ENCODE peak calls at places on chromosomes 3 and 15, in eight cellular contexts. One of them, this sample, is unnamed.

GRCh38 chr3:63069780-63070540 is 194.7 kb upstream of the CADPS start:
- DNase-seq in fibroblast of lung: no peak
- DNase-seq in pancreas: peak; percentile 13
- DNase-seq in left ventricle myocardium inferior: no peak
- DNase-seq in cardiac muscle cell: no peak
- DNase-seq in A549: no peak
- DNase-seq in spleen: no peak
- DNase-seq in psoas muscle: no peak
- DNase-seq in this sample: no peak

GRCh38 chr3:182697345-182697919 is 95.9 kb upstream of the ATP11B start:
- DNase-seq in fibroblast of lung: no peak
- DNase-seq in pancreas: no peak
- DNase-seq in left ventricle myocardium inferior: no peak
- DNase-seq in cardiac muscle cell: no peak
- DNase-seq in A549: no peak
- DNase-seq in spleen: no peak
- DNase-seq in psoas muscle: no peak
- DNase-seq in this sample: no peak

GRCh38 chr3:13452490-13453335 is 27.4 kb upstream of the HDAC11 start:
- DNase-seq in fibroblast of lung: peak; percentile 63
- DNase-seq in pancreas: peak; percentile 49
- DNase-seq in left ventricle myocardium inferior: no peak
- DNase-seq in cardiac muscle cell: peak; percentile 68
- DNase-seq in A549: peak; percentile 66
- DNase-seq in spleen: no peak
- DNase-seq in psoas muscle: no peak
- DNase-seq in this sample: peak; percentile 19

GRCh38 chr3:115671761-115672455 is 48.6 kb downstream of the GAP43 start:
- DNase-seq in fibroblast of lung: peak; percentile 50
- DNase-seq in pancreas: no peak
- DNase-seq in left ventricle myocardium inferior: no peak
- DNase-seq in cardiac muscle cell: no peak
- DNase-seq in A549: no peak
- DNase-seq in spleen: no peak
- DNase-seq in psoas muscle: no peak
- DNase-seq in this sample: no peak

GRCh38 chr3:10495003-10495402 is 10.4 kb downstream of the ATP2B2 start:
- DNase-seq in fibroblast of lung: peak; percentile 21
- DNase-seq in pancreas: peak; percentile 81
- DNase-seq in left ventricle myocardium inferior: peak; percentile 22
- DNase-seq in cardiac muscle cell: peak; percentile 35
- DNase-seq in A549: peak; percentile 53
- DNase-seq in spleen: no peak
- DNase-seq in psoas muscle: peak; percentile 60
- DNase-seq in this sample: peak; percentile 15

GRCh38 chr3:18302517-18302916 is 122.6 kb downstream of the SATB1 start:
- DNase-seq in fibroblast of lung: peak; percentile 42
- DNase-seq in pancreas: peak; percentile 8
- DNase-seq in left ventricle myocardium inferior: no peak
- DNase-seq in cardiac muscle cell: peak; percentile 43
- DNase-seq in A549: no peak
- DNase-seq in spleen: no peak
- DNase-seq in psoas muscle: no peak
- DNase-seq in this sample: peak; percentile 73

GRCh38 chr3:37833790-37834189 is 27.9 kb upstream of the CTDSPL start:
- DNase-seq in fibroblast of lung: no peak
- DNase-seq in pancreas: no peak
- DNase-seq in left ventricle myocardium inferior: no peak
- DNase-seq in cardiac muscle cell: no peak
- DNase-seq in A549: peak; percentile 36
- DNase-seq in spleen: no peak
- DNase-seq in psoas muscle: no peak
- DNase-seq in this sample: no peak

GRCh38 chr3:127150915-127151564 is 41.9 kb upstream of the PRR23E start:
- DNase-seq in fibroblast of lung: no peak
- DNase-seq in pancreas: no peak
- DNase-seq in left ventricle myocardium inferior: no peak
- DNase-seq in cardiac muscle cell: no peak
- DNase-seq in A549: no peak
- DNase-seq in spleen: peak; percentile 65
- DNase-seq in psoas muscle: no peak
- DNase-seq in this sample: no peak

GRCh38 chr3:189630667-189631372 is 369 bp upstream of the TP63 start:
- DNase-seq in fibroblast of lung: no peak
- DNase-seq in pancreas: no peak
- DNase-seq in left ventricle myocardium inferior: no peak
- DNase-seq in cardiac muscle cell: peak; percentile 24
- DNase-seq in A549: peak; percentile 88
- DNase-seq in spleen: no peak
- DNase-seq in psoas muscle: no peak
- DNase-seq in this sample: no peak

GRCh38 chr3:154464440-154465148 is 34.6 kb upstream of the GPR149 start:
- DNase-seq in fibroblast of lung: no peak
- DNase-seq in pancreas: no peak
- DNase-seq in left ventricle myocardium inferior: no peak
- DNase-seq in cardiac muscle cell: no peak
- DNase-seq in A549: no peak
- DNase-seq in spleen: no peak
- DNase-seq in psoas muscle: no peak
- DNase-seq in this sample: peak; percentile 68

GRCh38 chr15:33119263-33119662 is 75.3 kb downstream of the FMN1 start:
- DNase-seq in fibroblast of lung: no peak
- DNase-seq in pancreas: no peak
- DNase-seq in left ventricle myocardium inferior: no peak
- DNase-seq in cardiac muscle cell: no peak
- DNase-seq in A549: no peak
- DNase-seq in spleen: no peak
- DNase-seq in psoas muscle: no peak
- DNase-seq in this sample: no peak

GRCh38 chr15:73989001-73989798 is 2.9 kb downstream of the STOML1 start:
- DNase-seq in fibroblast of lung: peak; percentile 79
- DNase-seq in pancreas: no peak
- DNase-seq in left ventricle myocardium inferior: no peak
- DNase-seq in cardiac muscle cell: peak; percentile 80
- DNase-seq in A549: peak; percentile 41
- DNase-seq in spleen: no peak
- DNase-seq in psoas muscle: no peak
- DNase-seq in this sample: peak; percentile 85

GRCh38 chr15:57943766-57944165 is 121.7 kb downstream of the ALDH1A2 start:
- DNase-seq in fibroblast of lung: no peak
- DNase-seq in pancreas: no peak
- DNase-seq in left ventricle myocardium inferior: no peak
- DNase-seq in cardiac muscle cell: no peak
- DNase-seq in A549: no peak
- DNase-seq in spleen: no peak
- DNase-seq in psoas muscle: no peak
- DNase-seq in this sample: no peak

GRCh38 chr3:170802164-170803151 is 67.5 kb downstream of the RPL22L1 start:
- DNase-seq in fibroblast of lung: peak; percentile 91
- DNase-seq in pancreas: no peak
- DNase-seq in left ventricle myocardium inferior: no peak
- DNase-seq in cardiac muscle cell: peak; percentile 94
- DNase-seq in A549: no peak
- DNase-seq in spleen: no peak
- DNase-seq in psoas muscle: no peak
- DNase-seq in this sample: peak; percentile 85

GRCh38 chr3:108914774-108915641 is 38.7 kb downstream of the GUCA1C start:
- DNase-seq in fibroblast of lung: peak; percentile 66
- DNase-seq in pancreas: peak; percentile 67
- DNase-seq in left ventricle myocardium inferior: no peak
- DNase-seq in cardiac muscle cell: peak; percentile 74
- DNase-seq in A549: peak; percentile 73
- DNase-seq in spleen: peak; percentile 79
- DNase-seq in psoas muscle: no peak
- DNase-seq in this sample: peak; percentile 40

GRCh38 chr15:25775317-25775912 is 87.7 kb downstream of the ATP10A start:
- DNase-seq in fibroblast of lung: peak; percentile 72
- DNase-seq in pancreas: peak; percentile 23
- DNase-seq in left ventricle myocardium inferior: peak; percentile 75
- DNase-seq in cardiac muscle cell: peak; percentile 53
- DNase-seq in A549: peak; percentile 88
- DNase-seq in spleen: no peak
- DNase-seq in psoas muscle: peak; percentile 81
- DNase-seq in this sample: no peak

GRCh38 chr3:184042617-184043016 is 10.2 kb upstream of the HTR3C start:
- DNase-seq in fibroblast of lung: no peak
- DNase-seq in pancreas: no peak
- DNase-seq in left ventricle myocardium inferior: no peak
- DNase-seq in cardiac muscle cell: no peak
- DNase-seq in A549: no peak
- DNase-seq in spleen: no peak
- DNase-seq in psoas muscle: no peak
- DNase-seq in this sample: no peak

GRCh38 chr3:16063603-16064002 is 110.9 kb upstream of the GALNT15 start:
- DNase-seq in fibroblast of lung: no peak
- DNase-seq in pancreas: no peak
- DNase-seq in left ventricle myocardium inferior: no peak
- DNase-seq in cardiac muscle cell: no peak
- DNase-seq in A549: no peak
- DNase-seq in spleen: no peak
- DNase-seq in psoas muscle: no peak
- DNase-seq in this sample: no peak

GRCh38 chr3:63990733-63991132 is 32.6 kb downstream of the PSMD6 start:
- DNase-seq in fibroblast of lung: no peak
- DNase-seq in pancreas: no peak
- DNase-seq in left ventricle myocardium inferior: no peak
- DNase-seq in cardiac muscle cell: no peak
- DNase-seq in A549: no peak
- DNase-seq in spleen: no peak
- DNase-seq in psoas muscle: no peak
- DNase-seq in this sample: no peak

GRCh38 chr15:96893159-96893906 is 562.8 kb downstream of the NR2F2 start:
- DNase-seq in fibroblast of lung: peak; percentile 78
- DNase-seq in pancreas: no peak
- DNase-seq in left ventricle myocardium inferior: no peak
- DNase-seq in cardiac muscle cell: peak; percentile 17
- DNase-seq in A549: peak; percentile 36
- DNase-seq in spleen: no peak
- DNase-seq in psoas muscle: no peak
- DNase-seq in this sample: no peak

GRCh38 chr3:135623558-135623957 is 342.0 kb upstream of the PPP2R3A start:
- DNase-seq in fibroblast of lung: no peak
- DNase-seq in pancreas: no peak
- DNase-seq in left ventricle myocardium inferior: no peak
- DNase-seq in cardiac muscle cell: no peak
- DNase-seq in A549: no peak
- DNase-seq in spleen: no peak
- DNase-seq in psoas muscle: no peak
- DNase-seq in this sample: no peak

GRCh38 chr15:89654311-89654761 is 931 bp downstream of the KIF7 start:
- DNase-seq in fibroblast of lung: peak; percentile 48
- DNase-seq in pancreas: no peak
- DNase-seq in left ventricle myocardium inferior: no peak
- DNase-seq in cardiac muscle cell: peak; percentile 67
- DNase-seq in A549: no peak
- DNase-seq in spleen: no peak
- DNase-seq in psoas muscle: no peak
- DNase-seq in this sample: peak; percentile 23
- H3K27ac ChIP-seq in fibroblast of lung: peak overlapping the region; percentile 71
- H3K27ac ChIP-seq in pancreas: no peak overlapping the region
- H3K27ac ChIP-seq in left ventricle myocardium inferior: no peak overlapping the region
- H3K27ac ChIP-seq in cardiac muscle cell: peak overlapping the region; percentile 93
- H3K27ac ChIP-seq in A549: peak overlapping the region; percentile 73
- H3K27ac ChIP-seq in spleen: no peak overlapping the region
- H3K27ac ChIP-seq in psoas muscle: no peak overlapping the region
- H3K27ac ChIP-seq in this sample: no peak overlapping the region

DNA sequence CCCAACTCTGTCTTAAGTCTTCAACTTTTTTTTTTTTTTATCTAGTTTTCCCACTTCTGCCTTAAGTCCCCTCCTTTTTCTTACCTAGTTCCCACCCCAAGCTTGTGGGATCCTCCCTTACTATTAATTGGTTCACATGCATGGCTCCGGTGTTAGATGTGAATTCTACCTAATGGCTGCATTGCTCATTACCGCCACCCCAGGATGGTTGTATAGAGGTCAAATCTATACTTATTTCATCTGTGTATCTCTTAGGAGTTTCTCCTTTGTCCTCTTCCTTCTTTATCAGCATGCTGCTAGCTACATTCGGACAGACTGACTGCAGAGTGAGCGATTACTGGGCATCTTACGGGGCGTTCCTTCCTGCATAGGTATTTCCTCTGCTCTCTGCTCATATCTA is 605.7 kb upstream of the GRM7 start:
- DNase-seq in fibroblast of lung: no peak
- DNase-seq in pancreas: no peak
- DNase-seq in left ventricle myocardium inferior: no peak
- DNase-seq in cardiac muscle cell: no peak
- DNase-seq in A549: no peak
- DNase-seq in spleen: no peak
- DNase-seq in psoas muscle: no peak
- DNase-seq in this sample: no peak
- TF ChIP-seq CTCF in fibroblast of lung: no peak
- TF ChIP-seq CTCF in pancreas: no peak
- TF ChIP-seq CTCF in left ventricle myocardium inferior: no peak
- TF ChIP-seq CTCF in cardiac muscle cell: no peak
- TF ChIP-seq CTCF in A549: no peak
- TF ChIP-seq CTCF in spleen: no peak
- TF ChIP-seq CTCF in psoas muscle: no peak
- TF ChIP-seq CTCF in this sample: no peak

GRCh38 chr3:52609316-52609815 is 73.0 kb downstream of the UQCC5 start:
- DNase-seq in fibroblast of lung: no peak
- DNase-seq in pancreas: no peak
- DNase-seq in left ventricle myocardium inferior: no peak
- DNase-seq in cardiac muscle cell: no peak
- DNase-seq in A549: no peak
- DNase-seq in spleen: no peak
- DNase-seq in psoas muscle: no peak
- DNase-seq in this sample: no peak

GRCh38 chr3:52606373-52607085 is 70.1 kb downstream of the UQCC5 start:
- DNase-seq in fibroblast of lung: peak; percentile 17
- DNase-seq in pancreas: peak; percentile 63
- DNase-seq in left ventricle myocardium inferior: no peak
- DNase-seq in cardiac muscle cell: peak; percentile 31
- DNase-seq in A549: peak; percentile 66
- DNase-seq in spleen: no peak
- DNase-seq in psoas muscle: no peak
- DNase-seq in this sample: peak; percentile 87

DNA sequence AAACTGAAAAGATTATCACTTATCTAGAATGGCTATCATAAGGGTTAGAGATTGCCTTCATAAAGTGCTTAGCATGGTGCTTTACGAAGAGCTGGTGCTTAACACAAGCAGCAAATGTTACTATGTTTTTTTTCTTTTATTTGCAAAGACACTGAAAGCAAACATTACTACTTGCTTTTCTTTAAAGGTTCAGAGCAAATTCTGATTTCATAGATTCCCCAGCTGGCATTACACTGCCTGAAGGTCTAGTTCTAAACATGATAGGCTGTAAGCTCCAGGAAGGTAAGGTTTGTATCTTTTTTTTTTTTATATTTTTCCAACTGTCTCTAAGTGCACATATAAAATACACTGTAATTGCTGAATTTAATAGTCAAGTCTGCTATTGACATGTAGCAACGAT is 71.9 kb downstream of the UQCC5 start:
- DNase-seq in fibroblast of lung: no peak
- DNase-seq in pancreas: no peak
- DNase-seq in left ventricle myocardium inferior: no peak
- DNase-seq in cardiac muscle cell: no peak
- DNase-seq in A549: no peak
- DNase-seq in spleen: no peak
- DNase-seq in psoas muscle: no peak
- DNase-seq in this sample: no peak
- H3K27ac ChIP-seq in fibroblast of lung: no peak overlapping the region
- H3K27ac ChIP-seq in pancreas: no peak overlapping the region
- H3K27ac ChIP-seq in left ventricle myocardium inferior: peak overlapping the region; percentile 66
- H3K27ac ChIP-seq in cardiac muscle cell: no peak overlapping the region
- H3K27ac ChIP-seq in A549: peak overlapping the region; percentile 60
- H3K27ac ChIP-seq in spleen: no peak overlapping the region
- H3K27ac ChIP-seq in psoas muscle: peak overlapping the region; percentile 48
- H3K27ac ChIP-seq in this sample: no peak overlapping the region

GRCh38 chr3:149390316-149390715 is 12.9 kb upstream of the TM4SF1 start:
- DNase-seq in fibroblast of lung: no peak
- DNase-seq in pancreas: no peak
- DNase-seq in left ventricle myocardium inferior: no peak
- DNase-seq in cardiac muscle cell: no peak
- DNase-seq in A549: no peak
- DNase-seq in spleen: no peak
- DNase-seq in psoas muscle: no peak
- DNase-seq in this sample: no peak
- TF ChIP-seq CTCF in fibroblast of lung: no peak
- TF ChIP-seq CTCF in pancreas: no peak
- TF ChIP-seq CTCF in left ventricle myocardium inferior: no peak
- TF ChIP-seq CTCF in cardiac muscle cell: no peak
- TF ChIP-seq CTCF in A549: no peak
- TF ChIP-seq CTCF in spleen: no peak
- TF ChIP-seq CTCF in psoas muscle: no peak
- TF ChIP-seq CTCF in this sample: no peak